ENCODE peak calls at places on chromosome 16, in four cellular contexts. One of them, this sample, is unnamed. For H3K27me3, the result is how much of the 10 kb centered on the place peaks cover.

GRCh38 chr16:66357523-66357928 is 9.0 kb upstream of the CDH5 start:
- DNase-seq in cardiac muscle cell: peak
- DNase-seq in upper lobe of right lung: no peak
- DNase-seq in tibial nerve: peak
- DNase-seq in this sample: peak

GRCh38 chr16:12511308-12511707 is 292.4 kb downstream of the CPPED1 start:
- DNase-seq in cardiac muscle cell: no peak
- DNase-seq in upper lobe of right lung: peak
- DNase-seq in tibial nerve: no peak
- DNase-seq in this sample: no peak

GRCh38 chr16:22688463-22688862 is 125.5 kb upstream of the HS3ST2 start:
- DNase-seq in cardiac muscle cell: no peak
- DNase-seq in upper lobe of right lung: no peak
- DNase-seq in tibial nerve: no peak
- DNase-seq in this sample: no peak

GRCh38 chr16:975313-975690 is 4.5 kb upstream of the LMF1 start:
- DNase-seq in cardiac muscle cell: no peak
- DNase-seq in upper lobe of right lung: no peak
- DNase-seq in tibial nerve: no peak
- DNase-seq in this sample: no peak

GRCh38 chr16:78882150-78882549 is 718.4 kb downstream of the MAF start:
- DNase-seq in cardiac muscle cell: no peak
- DNase-seq in upper lobe of right lung: no peak
- DNase-seq in tibial nerve: no peak
- DNase-seq in this sample: no peak

GRCh38 chr16:84554627-84555328 is 50.3 kb upstream of the MEAK7 start:
- DNase-seq in cardiac muscle cell: no peak
- DNase-seq in upper lobe of right lung: no peak
- DNase-seq in tibial nerve: no peak
- DNase-seq in this sample: no peak

GRCh38 chr16:88478115-88478514 is 25.0 kb downstream of the ZFPM1 start:
- DNase-seq in cardiac muscle cell: no peak
- DNase-seq in upper lobe of right lung: no peak
- DNase-seq in tibial nerve: no peak
- DNase-seq in this sample: no peak

GRCh38 chr16:48321307-48322036 is 63.7 kb downstream of the SIAH1 start:
- DNase-seq in cardiac muscle cell: peak
- DNase-seq in upper lobe of right lung: no peak
- DNase-seq in tibial nerve: no peak
- DNase-seq in this sample: no peak

GRCh38 chr16:886084-886543 is 84.7 kb downstream of the LMF1 start:
- DNase-seq in cardiac muscle cell: peak
- DNase-seq in upper lobe of right lung: no peak
- DNase-seq in tibial nerve: no peak
- DNase-seq in this sample: no peak

GRCh38 chr16:555528-556478 is 4.4 kb upstream of the PRR35 start:
- DNase-seq in cardiac muscle cell: no peak
- DNase-seq in upper lobe of right lung: no peak
- DNase-seq in tibial nerve: no peak
- DNase-seq in this sample: peak

GRCh38 chr16:84611041-84611440 is 6.8 kb downstream of the COTL1 start:
- DNase-seq in cardiac muscle cell: peak
- DNase-seq in upper lobe of right lung: no peak
- DNase-seq in tibial nerve: no peak
- DNase-seq in this sample: no peak

GRCh38 chr16:78310990-78311561 is 211.6 kb downstream of the WWOX start:
- DNase-seq in cardiac muscle cell: no peak
- DNase-seq in upper lobe of right lung: no peak
- DNase-seq in tibial nerve: no peak
- DNase-seq in this sample: no peak

GRCh38 chr16:22874394-22874793 is 60.4 kb downstream of the HS3ST2 start:
- DNase-seq in cardiac muscle cell: no peak
- DNase-seq in upper lobe of right lung: no peak
- DNase-seq in tibial nerve: no peak
- DNase-seq in this sample: no peak

GRCh38 chr16:84292032-84292431 is 2.6 kb upstream of the WFDC1 start:
- DNase-seq in cardiac muscle cell: no peak
- DNase-seq in upper lobe of right lung: no peak
- DNase-seq in tibial nerve: no peak
- DNase-seq in this sample: no peak

GRCh38 chr16:24119807-24120206 is 136.3 kb upstream of the CACNG3 start:
- DNase-seq in cardiac muscle cell: no peak
- DNase-seq in upper lobe of right lung: no peak
- DNase-seq in tibial nerve: no peak
- DNase-seq in this sample: no peak

GRCh38 chr16:12330977-12331376 is 354.4 kb downstream of the SNX29 start:
- DNase-seq in cardiac muscle cell: no peak
- DNase-seq in upper lobe of right lung: no peak
- DNase-seq in tibial nerve: no peak
- DNase-seq in this sample: no peak

GRCh38 chr16:17364319-17365210 is 106.2 kb downstream of the XYLT1 start:
- DNase-seq in cardiac muscle cell: peak
- DNase-seq in upper lobe of right lung: no peak
- DNase-seq in tibial nerve: no peak
- DNase-seq in this sample: no peak

GRCh38 chr16:84461029-84461415 is 43.4 kb downstream of the MEAK7 start:
- DNase-seq in cardiac muscle cell: no peak
- DNase-seq in upper lobe of right lung: peak
- DNase-seq in tibial nerve: no peak
- DNase-seq in this sample: no peak

GRCh38 chr16:46911038-46911437 is 26.9 kb downstream of the GPT2 start:
- DNase-seq in cardiac muscle cell: no peak
- DNase-seq in upper lobe of right lung: no peak
- DNase-seq in tibial nerve: no peak
- DNase-seq in this sample: no peak

GRCh38 chr16:74275031-74275636 is 21.5 kb upstream of the PSMD7 start:
- DNase-seq in cardiac muscle cell: peak
- DNase-seq in upper lobe of right lung: no peak
- DNase-seq in tibial nerve: no peak
- DNase-seq in this sample: no peak

GRCh38 chr16:4561565-4561964 is 5.4 kb downstream of the C16orf96 start:
- DNase-seq in cardiac muscle cell: no peak
- DNase-seq in upper lobe of right lung: no peak
- DNase-seq in tibial nerve: no peak
- DNase-seq in this sample: no peak

GRCh38 chr16:89599451-89599858 is 14.0 kb upstream of the DPEP1 start:
- DNase-seq in cardiac muscle cell: no peak
- DNase-seq in upper lobe of right lung: no peak
- DNase-seq in tibial nerve: no peak
- DNase-seq in this sample: peak
- TF ChIP-seq CTCF in cardiac muscle cell: peak
- TF ChIP-seq CTCF in upper lobe of right lung: peak
- TF ChIP-seq CTCF in tibial nerve: no peak
- TF ChIP-seq CTCF in this sample: peak

GRCh38 chr16:58733671-58734458 is at the start of gene GOT2:
- DNase-seq in cardiac muscle cell: peak
- DNase-seq in upper lobe of right lung: peak
- DNase-seq in tibial nerve: peak
- DNase-seq in this sample: peak

GRCh38 chr16:58730724-58731370 is 3.3 kb downstream of the GOT2 start:
- DNase-seq in cardiac muscle cell: no peak
- DNase-seq in upper lobe of right lung: no peak
- DNase-seq in tibial nerve: no peak
- DNase-seq in this sample: no peak

GRCh38 chr16:58734459-58734787 is 307 bp upstream of the GOT2 start:
- DNase-seq in cardiac muscle cell: no peak
- DNase-seq in upper lobe of right lung: no peak
- DNase-seq in tibial nerve: no peak
- DNase-seq in this sample: no peak

GRCh38 chr16:58732545-58733247 is 1.4 kb downstream of the GOT2 start:
- DNase-seq in cardiac muscle cell: peak
- DNase-seq in upper lobe of right lung: no peak
- DNase-seq in tibial nerve: no peak
- DNase-seq in this sample: peak

DNA sequence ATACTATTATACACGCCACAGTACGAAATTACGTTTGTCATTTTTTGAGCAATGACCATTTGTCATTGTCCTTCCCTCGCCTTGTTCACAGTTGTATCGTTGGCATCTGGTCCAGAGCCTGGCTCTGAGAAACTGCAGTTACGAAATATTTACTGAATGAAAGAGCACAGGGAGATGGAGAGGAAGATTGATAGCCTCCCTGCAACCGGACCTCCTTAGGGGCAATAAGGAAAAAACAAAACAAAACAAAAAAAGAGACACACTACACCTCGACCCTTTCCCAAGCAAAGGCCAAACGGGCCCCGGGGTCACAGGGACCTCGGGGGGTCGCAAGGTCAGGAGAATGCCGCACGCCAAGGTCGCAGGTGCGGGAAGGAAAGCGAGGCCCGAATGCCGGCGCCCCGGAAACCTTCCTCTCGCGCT is 857 bp downstream of the GOT2 start:
- DNase-seq in cardiac muscle cell: peak
- DNase-seq in upper lobe of right lung: no peak
- DNase-seq in tibial nerve: no peak
- DNase-seq in this sample: no peak
- H3K27ac ChIP-seq in cardiac muscle cell: peak
- H3K27ac ChIP-seq in upper lobe of right lung: peak
- H3K27ac ChIP-seq in tibial nerve: peak
- H3K27ac ChIP-seq in this sample: peak

GRCh38 chr16:82361885-82362284 is 191.9 kb upstream of the MPHOSPH6 start:
- DNase-seq in cardiac muscle cell: no peak
- DNase-seq in upper lobe of right lung: no peak
- DNase-seq in tibial nerve: no peak
- DNase-seq in this sample: no peak

GRCh38 chr16:82366462-82366861 is 196.4 kb upstream of the MPHOSPH6 start:
- DNase-seq in cardiac muscle cell: no peak
- DNase-seq in upper lobe of right lung: no peak
- DNase-seq in tibial nerve: no peak
- DNase-seq in this sample: no peak

GRCh38 chr16:82368041-82368440 is 198.0 kb upstream of the MPHOSPH6 start:
- DNase-seq in cardiac muscle cell: peak
- DNase-seq in upper lobe of right lung: no peak
- DNase-seq in tibial nerve: no peak
- DNase-seq in this sample: peak

GRCh38 chr16:82363026-82363816 is 193.2 kb upstream of the MPHOSPH6 start:
- DNase-seq in cardiac muscle cell: no peak
- DNase-seq in upper lobe of right lung: no peak
- DNase-seq in tibial nerve: no peak
- DNase-seq in this sample: no peak

GRCh38 chr16:82364690-82365089 is 194.7 kb upstream of the MPHOSPH6 start:
- DNase-seq in cardiac muscle cell: no peak
- DNase-seq in upper lobe of right lung: no peak
- DNase-seq in tibial nerve: no peak
- DNase-seq in this sample: no peak
- H3K27me3 ChIP-seq in cardiac muscle cell: under half
- H3K27me3 ChIP-seq in upper lobe of right lung: under half
- H3K27me3 ChIP-seq in tibial nerve: under half
- H3K27me3 ChIP-seq in this sample: under half

DNA sequence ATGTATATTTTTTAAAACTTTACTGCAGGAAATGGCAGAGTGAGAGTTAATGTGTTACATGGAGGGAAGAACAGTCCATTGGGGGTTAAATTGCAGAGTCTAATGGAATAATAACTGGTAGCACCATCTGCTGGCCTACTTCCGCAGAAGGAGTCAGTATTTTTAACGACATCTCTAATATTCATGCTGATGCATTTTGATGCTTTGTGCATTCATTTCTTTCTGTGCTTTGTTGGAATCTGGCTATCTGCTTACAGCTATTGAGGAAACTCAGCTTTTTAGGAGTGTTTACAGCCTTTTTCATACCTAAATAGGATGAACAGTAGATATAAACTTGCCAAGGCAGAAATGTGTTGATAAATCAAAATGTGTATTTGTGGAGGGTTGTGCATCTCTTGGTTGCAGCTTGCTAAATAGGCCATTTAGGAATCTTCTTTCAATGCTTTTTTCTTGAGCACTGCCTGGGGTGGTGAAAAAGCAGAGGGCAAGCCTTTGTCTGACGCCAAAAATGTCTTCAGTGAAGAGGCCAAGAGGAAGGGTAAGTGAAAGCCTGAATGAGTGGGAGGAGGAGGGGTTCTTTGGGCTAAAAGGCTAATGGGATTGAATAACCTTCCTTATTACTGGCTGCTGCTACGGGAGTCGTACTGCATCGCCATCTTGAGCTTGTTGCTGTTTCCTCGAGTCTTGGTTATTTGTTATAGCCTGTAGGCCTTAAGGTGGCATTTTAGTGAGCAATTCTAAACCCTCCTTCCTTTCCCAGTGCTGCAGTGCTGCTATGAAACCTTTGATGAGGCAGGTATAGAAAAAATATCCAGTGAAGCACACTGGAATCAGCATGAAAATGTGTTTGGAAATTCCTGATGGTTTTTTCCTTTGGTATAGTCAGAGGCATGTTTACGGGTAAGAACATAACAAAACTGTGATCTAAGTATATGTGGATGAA is 153.3 kb downstream of the CHD9 start:
- DNase-seq in cardiac muscle cell: peak
- DNase-seq in upper lobe of right lung: no peak
- DNase-seq in tibial nerve: no peak
- DNase-seq in this sample: peak
- TF ChIP-seq CTCF in cardiac muscle cell: peak
- TF ChIP-seq CTCF in upper lobe of right lung: peak
- TF ChIP-seq CTCF in tibial nerve: peak
- TF ChIP-seq CTCF in this sample: peak

DNA sequence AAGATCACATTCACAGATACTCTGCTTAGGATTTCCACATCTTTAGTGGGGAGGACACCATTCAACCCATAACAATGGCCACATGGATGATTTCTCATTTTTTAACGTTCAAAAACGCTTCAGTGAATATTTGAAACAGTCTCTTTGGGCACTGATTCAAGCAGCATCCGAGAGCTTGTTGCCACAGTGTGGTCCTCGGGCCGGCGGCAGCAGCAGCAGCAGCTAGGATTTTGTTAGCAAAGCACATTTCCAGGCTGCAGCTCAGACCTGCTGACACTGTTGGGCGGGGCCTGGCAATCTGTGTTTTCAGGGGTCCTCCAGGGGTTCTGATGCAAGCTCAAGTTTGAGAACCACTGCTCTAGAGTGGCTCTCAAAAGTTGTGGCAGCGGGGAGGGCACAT is 27.9 kb upstream of the CMIP start:
- DNase-seq in cardiac muscle cell: no peak
- DNase-seq in upper lobe of right lung: no peak
- DNase-seq in tibial nerve: no peak
- DNase-seq in this sample: no peak
- H3K27ac ChIP-seq in cardiac muscle cell: no peak
- H3K27ac ChIP-seq in upper lobe of right lung: no peak
- H3K27ac ChIP-seq in tibial nerve: no peak
- H3K27ac ChIP-seq in this sample: no peak

GRCh38 chr16:86578056-86578455 is 293 bp upstream of the FOXL1 start:
- DNase-seq in cardiac muscle cell: no peak
- DNase-seq in upper lobe of right lung: no peak
- DNase-seq in tibial nerve: no peak
- DNase-seq in this sample: no peak

GRCh38 chr16:86576591-86577313 is 1.6 kb upstream of the FOXL1 start:
- DNase-seq in cardiac muscle cell: no peak
- DNase-seq in upper lobe of right lung: no peak
- DNase-seq in tibial nerve: no peak
- DNase-seq in this sample: no peak

GRCh38 chr16:86578499-86579267 is at the start of gene FOXL1:
- DNase-seq in cardiac muscle cell: peak
- DNase-seq in upper lobe of right lung: no peak
- DNase-seq in tibial nerve: no peak
- DNase-seq in this sample: no peak

GRCh38 chr16:86575754-86576557 is 2.4 kb upstream of the FOXL1 start:
- DNase-seq in cardiac muscle cell: peak
- DNase-seq in upper lobe of right lung: no peak
- DNase-seq in tibial nerve: peak
- DNase-seq in this sample: peak

GRCh38 chr16:86577314-86577971 is 906 bp upstream of the FOXL1 start:
- DNase-seq in cardiac muscle cell: no peak
- DNase-seq in upper lobe of right lung: no peak
- DNase-seq in tibial nerve: no peak
- DNase-seq in this sample: no peak
- H3K27me3 ChIP-seq in cardiac muscle cell: half or more
- H3K27me3 ChIP-seq in upper lobe of right lung: half or more
- H3K27me3 ChIP-seq in tibial nerve: under half
- H3K27me3 ChIP-seq in this sample: under half